ENCODE peak calls at places on chromosomes 5 and 9, in seven cellular contexts. E is K562, R is GM23338, D is SK-N-SH, P is transverse colon, I is prostate gland, T is Panc1. A is an unnamed sample.

GRCh38 chr5:66348387-66349125 is 204.5 kb downstream of the SREK1 start:
- DNase-seq in P (no peak), I (no peak), R (no peak), D (no peak), T (no peak), E (no peak), A (no peak)

GRCh38 chr9:90421786-90422185 is 220.8 kb downstream of the DIRAS2 start:
- DNase-seq in T (no peak), E (no peak), R (no peak), P (no peak), D (no peak), I (no peak), A (no peak)

GRCh38 chr5:129716235-129717030 is 31.5 kb upstream of the MINAR2 start:
- DNase-seq in E (no peak), I (no peak), P (no peak), D (no peak), T (no peak), R (peak), A (no peak)

GRCh38 chr5:120345947-120346346 is 118.2 kb upstream of the PRR16 start:
- DNase-seq in R (no peak), T (no peak), E (no peak), I (no peak), P (no peak), D (no peak), A (no peak)

GRCh38 chr5:66012271-66012670 is 85.9 kb downstream of the ERBIN start:
- DNase-seq in P (no peak), I (no peak), T (no peak), E (no peak), R (no peak), D (no peak), A (no peak)

GRCh38 chr5:74596930-74597329 is 43.6 kb downstream of the ENC1 start:
- DNase-seq in E (no peak), P (no peak), D (no peak), R (peak), T (no peak), I (no peak), A (no peak)

GRCh38 chr5:67249590-67249895 is 52.9 kb upstream of the CD180 start:
- DNase-seq in P (no peak), I (no peak), T (no peak), R (no peak), E (no peak), D (no peak), A (no peak)

GRCh38 chr5:142008813-142009212 is 4.0 kb downstream of the GNPDA1 start:
- DNase-seq in D (no peak), I (no peak), R (no peak), E (no peak), P (no peak), T (no peak), A (no peak)

GRCh38 chr5:72134226-72134625 is 27.0 kb downstream of the MAP1B start:
- DNase-seq in R (peak), D (no peak), T (no peak), E (no peak), P (no peak), I (no peak), A (no peak)

GRCh38 chr9:110452227-110452801 is 114.7 kb upstream of the TXNDC8 start:
- DNase-seq in E (no peak), R (peak), T (no peak), D (no peak), I (no peak), P (no peak), A (no peak)

GRCh38 chr9:6551126-6551525 is 94.4 kb downstream of the GLDC start:
- DNase-seq in D (no peak), R (no peak), T (no peak), I (no peak), P (no peak), E (no peak), A (no peak)

GRCh38 chr5:10532421-10532820 is 31.4 kb upstream of the ANKRD33B start:
- DNase-seq in D (no peak), P (no peak), R (no peak), E (peak), I (no peak), T (no peak), A (no peak)

GRCh38 chr5:119541716-119542115 is 87.6 kb upstream of the FAM170A start:
- DNase-seq in E (no peak), P (no peak), I (no peak), T (no peak), R (no peak), D (no peak), A (no peak)

GRCh38 chr9:34190996-34191892 is 12.4 kb downstream of the UBAP1 start:
- DNase-seq in D (no peak), T (no peak), P (no peak), R (peak), E (no peak), I (no peak), A (no peak)

GRCh38 chr9:76893395-76893932 is 12.4 kb downstream of the PRUNE2 start:
- DNase-seq in R (no peak), P (no peak), T (no peak), D (no peak), E (no peak), I (no peak), A (no peak)

DNA sequence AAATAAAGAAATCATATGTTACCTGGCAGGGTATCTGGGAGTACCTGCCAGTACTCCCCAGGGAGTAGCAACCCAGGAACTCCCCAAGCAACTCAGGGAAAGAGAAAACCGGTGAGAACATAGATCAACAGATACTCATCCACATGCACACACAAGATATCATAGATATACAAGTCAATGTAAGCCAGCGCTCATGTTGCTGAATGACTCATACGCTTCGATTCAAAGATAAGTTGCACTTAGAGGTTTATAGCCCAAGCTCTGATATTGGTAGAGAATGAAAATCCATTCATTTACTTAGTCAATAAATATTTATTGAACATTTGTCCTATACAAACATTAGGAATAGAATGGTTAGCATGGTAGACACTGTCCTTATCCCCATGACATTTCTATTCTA is 219.1 kb upstream of the TRPC7 start:
- DNase-seq in I (no peak), T (no peak), R (no peak), E (no peak), P (no peak), D (no peak), A (no peak)
- H3K27ac ChIP-seq in I (no peak), T (no peak), R (no peak), E (no peak), P (no peak), D (no peak), A (no peak)

GRCh38 chr9:70111641-70112236 is 68.1 kb downstream of the MAMDC2 start:
- DNase-seq in D (no peak), P (no peak), E (no peak), R (no peak), T (no peak), I (no peak), A (no peak)

GRCh38 chr9:70112981-70113380 is 69.3 kb downstream of the MAMDC2 start:
- DNase-seq in P (no peak), E (no peak), T (no peak), R (no peak), I (no peak), D (no peak), A (no peak)

GRCh38 chr9:70110194-70111041 is 66.8 kb downstream of the MAMDC2 start:
- DNase-seq in P (no peak), R (no peak), I (no peak), D (no peak), E (no peak), T (no peak), A (no peak)

GRCh38 chr9:70113403-70114022 is 69.9 kb downstream of the MAMDC2 start:
- DNase-seq in I (peak), T (no peak), E (peak), R (peak), P (peak), D (peak), A (peak)

DNA sequence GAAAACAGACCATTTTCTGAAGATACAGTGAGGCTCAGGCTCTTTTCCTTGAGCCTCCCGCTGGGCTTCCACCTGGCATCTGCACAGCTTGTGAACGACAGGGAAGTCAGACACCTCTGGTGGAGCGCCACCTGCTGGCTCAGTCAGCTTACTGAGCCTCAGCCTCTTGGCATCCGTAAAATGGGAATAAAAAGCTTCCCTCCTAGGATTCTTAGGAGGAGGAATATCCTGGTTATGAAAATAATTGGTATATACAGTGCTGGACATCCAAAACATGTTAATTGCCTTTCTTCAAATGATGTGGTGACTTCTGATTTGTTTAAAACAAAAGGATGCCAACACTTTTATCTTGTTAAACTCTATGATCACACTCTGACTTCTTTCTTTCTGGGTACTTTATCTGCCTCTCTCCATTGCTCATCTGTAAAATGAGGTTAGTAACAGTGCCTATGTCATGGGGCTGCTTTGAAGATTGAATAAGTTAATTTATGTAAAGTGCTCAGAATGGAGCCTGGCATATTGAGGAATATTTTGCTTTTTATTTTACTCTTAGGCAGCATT is 67.5 kb downstream of the MAMDC2 start:
- DNase-seq in P (peak), T (no peak), E (peak), R (peak), I (peak), D (peak), A (peak)
- TF ChIP-seq POLR2AphosphoS5 in P (no peak), T (no peak), E (no peak), R (no peak), I (no peak), D (no peak), A (no peak)

GRCh38 chr9:19192213-19193028 is 38.1 kb upstream of the DENND4C start:
- DNase-seq in T (no peak), P (no peak), E (no peak), R (no peak), D (no peak), I (no peak), A (no peak)

GRCh38 chr9:19198406-19198805 is 32.1 kb upstream of the DENND4C start:
- DNase-seq in T (no peak), E (no peak), D (no peak), I (no peak), P (no peak), R (no peak), A (no peak)

GRCh38 chr9:19193029-19193324 is 37.5 kb upstream of the DENND4C start:
- DNase-seq in P (no peak), D (no peak), T (no peak), R (no peak), I (no peak), E (no peak), A (no peak)
- H3K27ac ChIP-seq in P (no peak), D (no peak), T (no peak), R (no peak), I (no peak), E (no peak), A (no peak)

GRCh38 chr5:139968547-139969261 is 74.4 kb downstream of the NRG2 start:
- DNase-seq in D (peak), T (peak), R (peak), I (peak), P (peak), E (peak), A (peak)
- TF ChIP-seq POLR2AphosphoS5 in D (no peak), T (no peak), R (no peak), I (peak), P (no peak), E (no peak), A (no peak)

DNA sequence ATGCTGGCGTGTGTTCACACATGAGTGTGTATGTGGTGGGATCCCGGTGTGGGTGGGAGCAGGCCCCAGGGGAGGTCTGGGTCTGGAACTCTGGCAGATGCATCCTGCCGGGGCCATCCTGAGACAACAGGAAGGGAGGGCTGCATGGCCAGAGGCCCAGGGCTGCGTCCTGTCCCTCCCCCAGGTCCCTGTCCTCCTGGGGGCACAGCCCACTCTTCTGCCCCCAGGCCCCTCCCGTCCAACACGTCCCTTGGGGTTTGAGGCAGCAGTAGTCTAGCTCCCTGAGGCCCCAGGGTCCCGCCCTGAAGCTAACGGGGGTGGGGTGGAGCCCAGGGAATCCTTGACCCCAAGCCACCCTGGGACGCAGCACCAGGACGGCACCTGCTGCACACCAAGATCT is 16.6 kb downstream of the FLT4 start:
- DNase-seq in R (no peak), P (no peak), D (no peak), I (no peak), E (no peak), T (no peak), A (no peak)
- H3K27ac ChIP-seq in R (no peak), P (no peak), D (no peak), I (no peak), E (no peak), T (no peak), A (no peak)

GRCh38 chr5:172834570-172835245 is 657 bp downstream of the ERGIC1 start:
- DNase-seq in P (peak), T (no peak), D (peak), E (peak), R (peak), I (no peak), A (no peak)
- TF ChIP-seq POLR2AphosphoS5 in P (no peak), T (no peak), D (no peak), E (no peak), R (no peak), I (no peak), A (no peak)

GRCh38 chr9:95083086-95083768 is 234.3 kb downstream of the FANCC start:
- DNase-seq in R (no peak), D (no peak), I (no peak), T (no peak), P (no peak), E (no peak), A (no peak)
- H3K27ac ChIP-seq in R (no peak), D (no peak), I (peak), T (no peak), P (peak), E (no peak), A (no peak)